ENCODE peak calls at places on chromosomes 11 and 22, in five cellular contexts. F is kidney epithelial cell; D is CD4-positive, alpha-beta T cell; E is AG09319; Y is mesothelial cell of epicardium. B is an unnamed sample.

GRCh38 chr11:60844045-60844869 is 2.3 kb downstream of the CCDC86 start:
- DNase-seq in Y (no peak), F (no peak), E (no peak), D (no peak), B (no peak)

GRCh38 chr22:31091106-31091975 is 10.2 kb downstream of the SMTN start:
- DNase-seq in E (no peak), D (no peak), Y (no peak), F (no peak), B (no peak)

GRCh38 chr11:122441702-122442092 is 213.8 kb upstream of the UBASH3B start:
- DNase-seq in Y (no peak), E (no peak), D (no peak), F (no peak), B (no peak)

GRCh38 chr22:43476341-43476740 is 64.5 kb downstream of the MPPED1 start:
- DNase-seq in D (no peak), F (no peak), Y (no peak), E (no peak), B (no peak)

GRCh38 chr11:90426442-90426841 is 203.6 kb upstream of the CHORDC1 start:
- DNase-seq in Y (no peak), E (no peak), F (no peak), D (no peak), B (no peak)

GRCh38 chr11:74310857-74311256 is 583 bp downstream of the P4HA3 start:
- DNase-seq in E (no peak), D (no peak), F (no peak), Y (no peak), B (no peak)

GRCh38 chr11:128714881-128715280 is 21.0 kb downstream of the FLI1 start:
- DNase-seq in D (no peak), E (peak), Y (no peak), F (no peak), B (no peak)

GRCh38 chr22:44127353-44127752 is 53.4 kb upstream of the PARVG start:
- DNase-seq in F (no peak), D (no peak), E (no peak), Y (no peak), B (no peak)

GRCh38 chr11:109783842-109784241 is 309.4 kb upstream of the ZC3H12C start:
- DNase-seq in E (no peak), D (no peak), Y (no peak), F (no peak), B (no peak)

GRCh38 chr11:83612891-83613766 is 327.0 kb upstream of the CCDC90B start:
- DNase-seq in F (no peak), Y (no peak), E (no peak), D (no peak), B (no peak)

GRCh38 chr22:31083377-31083768 is 2.3 kb downstream of the SMTN start:
- DNase-seq in D (no peak), E (no peak), F (no peak), Y (no peak), B (no peak)

GRCh38 chr11:11968511-11969280 is 39.7 kb downstream of the DKK3 start:
- DNase-seq in E (peak), D (no peak), F (no peak), Y (no peak), B (no peak)

GRCh38 chr11:4493480-4493818 is 11.0 kb downstream of the OR52K1 start:
- DNase-seq in D (no peak), F (no peak), E (no peak), Y (no peak), B (no peak)
- TF ChIP-seq CTCF in D (peak), F (no peak), E (no peak), Y (no peak), B (peak)

DNA sequence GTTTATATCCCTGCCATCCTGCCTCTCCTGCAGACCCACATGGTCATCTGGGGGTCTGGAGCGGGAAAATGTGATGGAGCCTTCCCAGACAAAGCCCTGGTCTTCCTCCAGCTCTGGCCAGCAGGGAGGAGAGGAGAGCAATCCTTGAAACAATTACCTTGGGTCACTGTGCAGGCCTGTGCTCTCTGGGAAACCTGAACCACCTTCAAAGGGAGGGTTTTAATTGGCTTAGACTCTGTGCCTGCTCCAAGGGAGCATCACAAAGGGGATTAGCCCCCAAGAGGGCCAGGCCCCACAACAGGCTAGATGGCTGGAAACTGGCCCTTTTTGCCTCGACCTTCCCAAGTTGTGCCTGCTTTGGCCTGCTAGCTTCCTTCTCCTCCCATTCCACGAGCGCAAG is 351.9 kb downstream of the TENM4 start:
- DNase-seq in D (no peak), F (no peak), E (no peak), Y (no peak), B (no peak)
- TF ChIP-seq CTCF in D (no peak), F (no peak), E (no peak), Y (no peak), B (no peak)

GRCh38 chr11:88229303-88229702 is 54.1 kb upstream of the RAB38 start:
- DNase-seq in Y (no peak), F (no peak), E (no peak), D (no peak), B (no peak)

GRCh38 chr11:88231894-88232482 is 56.7 kb upstream of the RAB38 start:
- DNase-seq in Y (no peak), E (peak), F (no peak), D (no peak), B (no peak)
- TF ChIP-seq CTCF in Y (peak), E (peak), F (peak), D (peak), B (peak)

GRCh38 chr11:130369141-130369691 is 54.5 kb upstream of the ZBTB44 start:
- DNase-seq in Y (no peak), D (no peak), E (no peak), F (no peak), B (no peak)
- TF ChIP-seq CTCF in Y (no peak), D (no peak), E (no peak), F (no peak), B (no peak)

DNA sequence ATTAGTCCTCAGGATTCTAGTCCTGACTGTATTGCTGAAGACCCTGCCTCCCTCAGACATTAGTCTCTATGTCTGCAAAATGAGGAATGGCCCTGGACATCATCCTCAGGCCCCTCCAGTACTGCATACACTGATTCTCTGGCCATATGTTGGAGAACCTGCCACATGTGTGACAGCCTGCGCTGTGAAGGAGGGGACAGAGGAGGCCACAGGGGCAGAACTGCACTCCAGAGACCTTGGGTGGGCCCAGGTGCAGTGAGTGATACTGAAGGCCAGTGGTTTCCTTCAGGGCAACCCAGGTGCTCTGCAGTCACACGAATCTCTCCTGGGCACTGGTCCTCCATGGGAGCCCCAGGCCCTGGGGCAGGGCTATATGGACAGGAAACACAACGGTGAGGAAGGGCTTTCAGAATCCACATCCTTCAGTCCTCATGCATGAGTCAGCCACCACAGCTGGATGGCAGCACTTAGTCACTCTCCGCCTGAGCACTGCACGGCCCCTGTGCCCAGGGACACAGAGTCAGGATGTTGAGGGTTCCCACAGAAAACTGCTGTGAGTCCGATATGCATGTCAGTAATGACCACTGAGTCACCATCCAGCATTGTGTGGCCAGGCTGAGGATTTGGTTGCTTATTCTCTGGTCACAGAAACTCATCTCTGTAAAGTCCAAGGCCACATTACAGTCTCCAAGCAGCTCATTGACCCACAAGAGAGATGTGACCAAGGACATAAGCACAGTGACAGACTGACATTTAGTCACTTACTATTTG is 39.7 kb downstream of the ME3 start:
- DNase-seq in E (peak), D (no peak), F (peak), Y (no peak), B (no peak)
- TF ChIP-seq CTCF in E (peak), D (no peak), F (peak), Y (no peak), B (no peak)

GRCh38 chr11:120571476-120571875 is 59.9 kb downstream of the GRIK4 start:
- DNase-seq in F (no peak), E (no peak), Y (no peak), D (no peak), B (no peak)
- TF ChIP-seq CTCF in F (no peak), E (no peak), Y (no peak), D (no peak), B (no peak)

GRCh38 chr11:33722579-33723234 is 13.5 kb downstream of the CD59 start:
- DNase-seq in E (no peak), Y (no peak), F (no peak), D (no peak), B (no peak)

GRCh38 chr11:33723238-33723881 is 12.9 kb downstream of the CD59 start:
- DNase-seq in F (peak), Y (no peak), D (no peak), E (peak), B (no peak)

GRCh38 chr11:33719587-33719986 is 16.6 kb downstream of the CD59 start:
- DNase-seq in D (no peak), E (no peak), Y (no peak), F (no peak), B (no peak)

GRCh38 chr11:33721984-33722383 is 14.2 kb downstream of the CD59 start:
- DNase-seq in Y (no peak), E (no peak), D (no peak), F (no peak), B (no peak)

DNA sequence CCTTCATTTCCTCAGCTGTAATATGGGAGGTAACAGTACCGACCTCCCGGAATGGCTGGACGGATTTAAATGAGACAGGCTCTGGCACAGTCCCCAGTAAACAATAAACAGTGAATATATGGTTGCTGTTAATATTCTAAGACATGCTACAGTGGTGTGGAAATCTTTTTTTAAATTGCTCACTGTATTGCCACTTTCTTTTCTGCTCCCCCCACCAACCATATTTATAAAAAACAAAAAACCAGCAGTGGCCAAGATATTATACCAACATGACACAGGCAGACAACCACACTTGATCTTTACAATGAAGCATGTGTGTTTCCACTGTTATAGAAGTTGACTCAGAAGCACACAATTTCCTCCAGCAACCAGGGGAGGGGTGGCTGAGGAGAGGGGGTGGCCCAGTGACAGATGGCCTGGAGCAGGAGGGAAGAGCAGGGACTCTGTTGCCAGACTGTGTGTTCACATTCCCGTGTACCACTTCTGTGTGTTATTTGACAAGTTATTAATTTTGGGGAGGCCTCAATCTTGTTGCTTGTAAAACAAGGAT is 14.9 kb downstream of the CD59 start:
- DNase-seq in F (no peak), E (no peak), Y (no peak), D (no peak), B (no peak)
- TF ChIP-seq CTCF in F (no peak), E (no peak), Y (no peak), D (no peak), B (no peak)